ENCODE peak calls at places on chromosomes 16 and 17, in seven cellular contexts. One of them, this sample, is unnamed.

GRCh38 chr17:41535764-41536481 is 7.8 kb upstream of the KRT19 start:
- DNase-seq in esophagus squamous epithelium: no peak
- DNase-seq in tibial nerve: no peak
- DNase-seq in stomach: no peak
- DNase-seq in tibial artery: no peak
- DNase-seq in heart right ventricle: no peak
- DNase-seq in suprapubic skin: no peak
- DNase-seq in this sample: no peak

GRCh38 chr16:14111713-14112538 is 40.8 kb downstream of the MRTFB start:
- DNase-seq in esophagus squamous epithelium: no peak
- DNase-seq in tibial artery: peak
- DNase-seq in tibial nerve: peak
- DNase-seq in heart right ventricle: peak
- DNase-seq in suprapubic skin: no peak
- DNase-seq in stomach: peak
- DNase-seq in this sample: no peak

GRCh38 chr16:11194913-11195312 is 61.1 kb downstream of the SOCS1 start:
- DNase-seq in stomach: no peak
- DNase-seq in suprapubic skin: no peak
- DNase-seq in esophagus squamous epithelium: no peak
- DNase-seq in tibial nerve: no peak
- DNase-seq in tibial artery: no peak
- DNase-seq in heart right ventricle: no peak
- DNase-seq in this sample: no peak

GRCh38 chr16:19601083-19601976 is 45.8 kb downstream of the VPS35L start:
- DNase-seq in tibial nerve: no peak
- DNase-seq in tibial artery: no peak
- DNase-seq in heart right ventricle: no peak
- DNase-seq in stomach: no peak
- DNase-seq in esophagus squamous epithelium: no peak
- DNase-seq in suprapubic skin: no peak
- DNase-seq in this sample: peak

GRCh38 chr16:23689442-23690187 is 10.9 kb downstream of the PLK1 start:
- DNase-seq in tibial artery: no peak
- DNase-seq in esophagus squamous epithelium: no peak
- DNase-seq in tibial nerve: no peak
- DNase-seq in heart right ventricle: no peak
- DNase-seq in suprapubic skin: no peak
- DNase-seq in stomach: no peak
- DNase-seq in this sample: no peak

GRCh38 chr17:44905006-44906000 is 6.1 kb upstream of the EFTUD2 start:
- DNase-seq in tibial nerve: no peak
- DNase-seq in esophagus squamous epithelium: no peak
- DNase-seq in suprapubic skin: no peak
- DNase-seq in tibial artery: no peak
- DNase-seq in heart right ventricle: no peak
- DNase-seq in stomach: no peak
- DNase-seq in this sample: no peak

GRCh38 chr16:10870137-10870776 is 6.7 kb upstream of the CIITA start:
- DNase-seq in esophagus squamous epithelium: no peak
- DNase-seq in tibial artery: no peak
- DNase-seq in heart right ventricle: no peak
- DNase-seq in tibial nerve: no peak
- DNase-seq in stomach: no peak
- DNase-seq in suprapubic skin: no peak
- DNase-seq in this sample: no peak

GRCh38 chr17:68868708-68869107 is 86.5 kb downstream of the ABCA8 start:
- DNase-seq in suprapubic skin: no peak
- DNase-seq in tibial artery: no peak
- DNase-seq in heart right ventricle: no peak
- DNase-seq in tibial nerve: no peak
- DNase-seq in stomach: no peak
- DNase-seq in esophagus squamous epithelium: no peak
- DNase-seq in this sample: no peak

GRCh38 chr17:55272711-55273578 is 8.2 kb downstream of the HLF start:
- DNase-seq in stomach: no peak
- DNase-seq in esophagus squamous epithelium: no peak
- DNase-seq in suprapubic skin: no peak
- DNase-seq in heart right ventricle: no peak
- DNase-seq in tibial nerve: no peak
- DNase-seq in tibial artery: no peak
- DNase-seq in this sample: no peak

GRCh38 chr17:10025976-10026785 is 121.1 kb upstream of the RCVRN start:
- DNase-seq in esophagus squamous epithelium: no peak
- DNase-seq in tibial nerve: no peak
- DNase-seq in stomach: no peak
- DNase-seq in suprapubic skin: no peak
- DNase-seq in heart right ventricle: no peak
- DNase-seq in tibial artery: no peak
- DNase-seq in this sample: no peak

GRCh38 chr17:39667262-39668140 is 752 bp upstream of the PNMT start:
- DNase-seq in tibial artery: no peak
- DNase-seq in tibial nerve: no peak
- DNase-seq in suprapubic skin: no peak
- DNase-seq in esophagus squamous epithelium: no peak
- DNase-seq in stomach: peak
- DNase-seq in heart right ventricle: peak
- DNase-seq in this sample: no peak

GRCh38 chr17:16351831-16352230 is 1.4 kb downstream of the CENPV start:
- DNase-seq in stomach: no peak
- DNase-seq in tibial nerve: no peak
- DNase-seq in heart right ventricle: no peak
- DNase-seq in esophagus squamous epithelium: no peak
- DNase-seq in tibial artery: no peak
- DNase-seq in suprapubic skin: no peak
- DNase-seq in this sample: no peak

GRCh38 chr16:88383401-88384221 is 852 bp downstream of the ZNF469 start:
- DNase-seq in heart right ventricle: peak
- DNase-seq in stomach: peak
- DNase-seq in tibial nerve: no peak
- DNase-seq in suprapubic skin: no peak
- DNase-seq in tibial artery: no peak
- DNase-seq in esophagus squamous epithelium: no peak
- DNase-seq in this sample: no peak

GRCh38 chr17:80270104-80270503 is 9.5 kb downstream of the RNF213 start:
- DNase-seq in heart right ventricle: no peak
- DNase-seq in stomach: no peak
- DNase-seq in suprapubic skin: no peak
- DNase-seq in esophagus squamous epithelium: no peak
- DNase-seq in tibial nerve: no peak
- DNase-seq in tibial artery: no peak
- DNase-seq in this sample: no peak

GRCh38 chr17:48671697-48672171 is 45.6 kb upstream of the HOXB9 start:
- DNase-seq in tibial artery: peak
- DNase-seq in suprapubic skin: peak
- DNase-seq in tibial nerve: peak
- DNase-seq in heart right ventricle: peak
- DNase-seq in esophagus squamous epithelium: no peak
- DNase-seq in stomach: peak
- DNase-seq in this sample: peak

GRCh38 chr17:14427914-14428639 is 127.2 kb downstream of the HS3ST3B1 start:
- DNase-seq in esophagus squamous epithelium: no peak
- DNase-seq in heart right ventricle: no peak
- DNase-seq in tibial artery: no peak
- DNase-seq in stomach: no peak
- DNase-seq in tibial nerve: no peak
- DNase-seq in suprapubic skin: no peak
- DNase-seq in this sample: no peak

GRCh38 chr16:25855818-25856217 is 164.1 kb downstream of the HS3ST4 start:
- DNase-seq in tibial nerve: no peak
- DNase-seq in esophagus squamous epithelium: no peak
- DNase-seq in suprapubic skin: no peak
- DNase-seq in heart right ventricle: no peak
- DNase-seq in tibial artery: no peak
- DNase-seq in stomach: no peak
- DNase-seq in this sample: no peak
- H3K27ac ChIP-seq in tibial nerve: no peak
- H3K27ac ChIP-seq in esophagus squamous epithelium: no peak
- H3K27ac ChIP-seq in suprapubic skin: no peak
- H3K27ac ChIP-seq in heart right ventricle: no peak
- H3K27ac ChIP-seq in tibial artery: no peak
- H3K27ac ChIP-seq in stomach: no peak
- H3K27ac ChIP-seq in this sample: no peak

GRCh38 chr17:57876023-57876865 is 26.4 kb upstream of the MRPS23 start:
- DNase-seq in esophagus squamous epithelium: no peak
- DNase-seq in tibial nerve: no peak
- DNase-seq in tibial artery: no peak
- DNase-seq in stomach: no peak
- DNase-seq in heart right ventricle: no peak
- DNase-seq in suprapubic skin: no peak
- DNase-seq in this sample: no peak
- TF ChIP-seq CTCF in esophagus squamous epithelium: no peak
- TF ChIP-seq CTCF in tibial nerve: no peak
- TF ChIP-seq CTCF in tibial artery: no peak
- TF ChIP-seq CTCF in stomach: no peak
- TF ChIP-seq CTCF in heart right ventricle: no peak
- TF ChIP-seq CTCF in suprapubic skin: no peak
- TF ChIP-seq CTCF in this sample: no peak

GRCh38 chr17:42798383-42799380 is at the start of the genes CNTD1 and COA3:
- DNase-seq in tibial artery: peak
- DNase-seq in suprapubic skin: peak
- DNase-seq in tibial nerve: peak
- DNase-seq in heart right ventricle: peak
- DNase-seq in esophagus squamous epithelium: no peak
- DNase-seq in stomach: peak
- DNase-seq in this sample: peak
- H3K27ac ChIP-seq in tibial artery: peak
- H3K27ac ChIP-seq in suprapubic skin: peak
- H3K27ac ChIP-seq in tibial nerve: peak
- H3K27ac ChIP-seq in heart right ventricle: peak
- H3K27ac ChIP-seq in esophagus squamous epithelium: peak
- H3K27ac ChIP-seq in stomach: peak
- H3K27ac ChIP-seq in this sample: no peak

GRCh38 chr16:56869513-56870270 is 4.7 kb downstream of the SLC12A3 start:
- DNase-seq in stomach: no peak
- DNase-seq in heart right ventricle: no peak
- DNase-seq in suprapubic skin: no peak
- DNase-seq in tibial artery: no peak
- DNase-seq in tibial nerve: no peak
- DNase-seq in esophagus squamous epithelium: no peak
- DNase-seq in this sample: no peak
- TF ChIP-seq CTCF in stomach: no peak
- TF ChIP-seq CTCF in heart right ventricle: no peak
- TF ChIP-seq CTCF in suprapubic skin: no peak
- TF ChIP-seq CTCF in tibial artery: no peak
- TF ChIP-seq CTCF in tibial nerve: no peak
- TF ChIP-seq CTCF in esophagus squamous epithelium: no peak
- TF ChIP-seq CTCF in this sample: no peak

GRCh38 chr16:89406277-89406888 is 84.0 kb downstream of the ANKRD11 start:
- DNase-seq in suprapubic skin: no peak
- DNase-seq in heart right ventricle: no peak
- DNase-seq in tibial nerve: no peak
- DNase-seq in stomach: no peak
- DNase-seq in esophagus squamous epithelium: no peak
- DNase-seq in tibial artery: no peak
- DNase-seq in this sample: no peak

GRCh38 chr16:89407282-89407924 is 83.0 kb downstream of the ANKRD11 start:
- DNase-seq in tibial nerve: no peak
- DNase-seq in suprapubic skin: no peak
- DNase-seq in stomach: no peak
- DNase-seq in esophagus squamous epithelium: no peak
- DNase-seq in heart right ventricle: no peak
- DNase-seq in tibial artery: no peak
- DNase-seq in this sample: peak

GRCh38 chr16:89409161-89409711 is 81.1 kb downstream of the ANKRD11 start:
- DNase-seq in heart right ventricle: no peak
- DNase-seq in stomach: no peak
- DNase-seq in tibial artery: no peak
- DNase-seq in esophagus squamous epithelium: no peak
- DNase-seq in tibial nerve: no peak
- DNase-seq in suprapubic skin: no peak
- DNase-seq in this sample: peak

GRCh38 chr16:89408315-89408714 is 82.0 kb downstream of the ANKRD11 start:
- DNase-seq in suprapubic skin: no peak
- DNase-seq in heart right ventricle: peak
- DNase-seq in tibial artery: no peak
- DNase-seq in stomach: no peak
- DNase-seq in tibial nerve: no peak
- DNase-seq in esophagus squamous epithelium: no peak
- DNase-seq in this sample: no peak

GRCh38 chr16:89407925-89408300 is 82.4 kb downstream of the ANKRD11 start:
- DNase-seq in heart right ventricle: no peak
- DNase-seq in tibial artery: peak
- DNase-seq in stomach: no peak
- DNase-seq in suprapubic skin: no peak
- DNase-seq in tibial nerve: no peak
- DNase-seq in esophagus squamous epithelium: no peak
- DNase-seq in this sample: no peak
- H3K27ac ChIP-seq in heart right ventricle: peak
- H3K27ac ChIP-seq in tibial artery: no peak
- H3K27ac ChIP-seq in stomach: peak
- H3K27ac ChIP-seq in suprapubic skin: no peak
- H3K27ac ChIP-seq in tibial nerve: no peak
- H3K27ac ChIP-seq in esophagus squamous epithelium: peak
- H3K27ac ChIP-seq in this sample: peak

This sample was measured in CD4-positive, alpha-beta T cell.